ENCODE peak calls at places on chromosomes 11 and 22, in eight cellular contexts. S is NB4, K is cardiac septum, P is hepatocyte, A is GM12865, N is Right ventricle myocardium superior, L is progenitor cell of endocrine pancreas, W is left ventricle myocardium inferior. R is an unnamed sample.

GRCh38 chr11:113554531-113554930 is 79.3 kb upstream of the DRD2 start:
- DNase-seq in K (no peak), N (no peak), A (peak), L (no peak), W (no peak), P (no peak), S (no peak), R (no peak)

GRCh38 chr22:21764038-21764804 is 28.6 kb upstream of the YPEL1 start:
- DNase-seq in P (no peak), L (no peak), W (no peak), A (no peak), K (no peak), S (no peak), N (no peak), R (no peak)

GRCh38 chr11:2177081-2177480 is 5.5 kb upstream of the TH start:
- DNase-seq in S (no peak), N (no peak), A (no peak), L (no peak), P (no peak), W (no peak), K (no peak), R (no peak)

GRCh38 chr11:132555617-132556016 is 976.7 kb downstream of the OPCML start:
- DNase-seq in P (no peak), L (no peak), S (no peak), K (no peak), N (no peak), W (no peak), A (no peak), R (no peak)

GRCh38 chr11:124804884-124805283 is 4.7 kb upstream of the MSANTD2 start:
- DNase-seq in K (no peak), S (no peak), L (no peak), P (no peak), N (no peak), A (no peak), W (no peak), R (no peak)

GRCh38 chr22:36180038-36180880 is 19.7 kb upstream of the APOL3 start:
- DNase-seq in K (peak), A (peak), P (peak), N (peak), W (peak), L (peak), S (peak), R (peak)

GRCh38 chr11:27525824-27526516 is 19.4 kb upstream of the LIN7C start:
- DNase-seq in W (peak), P (no peak), L (no peak), N (peak), A (no peak), K (no peak), S (no peak), R (no peak)

GRCh38 chr22:49367016-49367697 is 460.5 kb downstream of the BRD1 start:
- DNase-seq in P (no peak), L (no peak), A (no peak), W (no peak), S (no peak), K (no peak), N (no peak), R (no peak)

GRCh38 chr11:69523453-69523852 is 42.0 kb downstream of the LINC01488 start:
- DNase-seq in S (no peak), K (peak), A (no peak), W (no peak), P (no peak), N (no peak), L (no peak), R (no peak)

GRCh38 chr11:76668362-76669155 is 2.0 kb downstream of the LRRC32 start:
- DNase-seq in L (no peak), A (no peak), N (peak), S (no peak), P (no peak), K (no peak), W (no peak), R (peak)

GRCh38 chr11:72039108-72039850 is 40.6 kb downstream of the IL18BP start:
- DNase-seq in W (no peak), K (no peak), S (no peak), N (no peak), L (no peak), A (no peak), P (peak), R (peak)

GRCh38 chr22:27456696-27457503 is 344.7 kb downstream of the MN1 start:
- DNase-seq in K (no peak), W (no peak), N (no peak), A (no peak), L (no peak), S (no peak), P (peak), R (peak)

GRCh38 chr22:27867114-27867957 is 51.7 kb downstream of the PITPNB start:
- DNase-seq in N (no peak), P (no peak), K (no peak), W (no peak), L (no peak), S (no peak), A (no peak), R (peak)

GRCh38 chr11:131979364-131979763 is 608.9 kb downstream of the NTM start:
- DNase-seq in N (no peak), S (no peak), W (no peak), P (no peak), K (no peak), L (no peak), A (no peak), R (no peak)

GRCh38 chr11:44680982-44681597 is 45.7 kb upstream of the TSPAN18 start:
- DNase-seq in P (peak), A (peak), K (no peak), S (no peak), W (no peak), L (no peak), N (no peak), R (no peak)

GRCh38 chr22:22877523-22878210 is 9.9 kb upstream of the IGLL5 start:
- DNase-seq in K (no peak), W (peak), N (peak), P (peak), A (peak), L (peak), S (peak), R (peak)

GRCh38 chr11:100574894-100575769 is 112.0 kb upstream of the ARHGAP42 start:
- DNase-seq in P (no peak), W (no peak), L (no peak), K (no peak), N (no peak), A (no peak), S (peak), R (peak)

GRCh38 chr11:925158-925495 is 543 bp upstream of the AP2A2 start:
- DNase-seq in L (no peak), K (no peak), N (peak), W (peak), A (no peak), S (no peak), P (no peak), R (no peak)

GRCh38 chr11:33779849-33780528 is 5.7 kb upstream of the FBXO3 start:
- DNase-seq in K (no peak), A (no peak), P (peak), W (no peak), N (no peak), S (no peak), L (no peak), R (no peak)

GRCh38 chr22:27867958-27868737 is 50.9 kb downstream of the PITPNB start:
- DNase-seq in K (no peak), L (no peak), A (no peak), W (no peak), N (no peak), S (no peak), P (no peak), R (no peak)

GRCh38 chr11:20109731-20110445 is 50.4 kb downstream of the DBX1 start:
- DNase-seq in A (no peak), N (no peak), W (no peak), K (no peak), P (no peak), S (no peak), L (no peak), R (no peak)

R was measured in endothelial cell of umbilical vein.